ENCODE peak calls at places on chromosome 22, in four cellular contexts. Z, R, P and T are unnamed samples.

GRCh38 chr22:44460287-44461082 is 37.5 kb downstream of the RTL6 start:
- DNase-seq in R (no peak), Z (no peak), P (no peak), T (no peak)

GRCh38 chr22:47202819-47203553 is 440.5 kb downstream of the TBC1D22A start:
- DNase-seq in R (no peak), Z (no peak), P (no peak), T (no peak)

GRCh38 chr22:49344196-49344595 is 483.5 kb downstream of the BRD1 start:
- DNase-seq in R (no peak), Z (peak; percentile 8), P (no peak), T (no peak)

GRCh38 chr22:29574762-29575450 is 6.0 kb downstream of the NIPSNAP1 start:
- DNase-seq in R (no peak), P (no peak), Z (no peak), T (no peak)

GRCh38 chr22:23823331-23823791 is 15.4 kb downstream of the DERL3 start:
- DNase-seq in Z (no peak), P (no peak), R (no peak), T (no peak)

GRCh38 chr22:43883012-43883661 is 8.7 kb downstream of the PNPLA5 start:
- DNase-seq in R (peak; percentile 86), P (peak; percentile 35), Z (peak; percentile 88), T (no peak)

GRCh38 chr22:20651286-20651685 is 122.6 kb upstream of the SERPIND1 start:
- DNase-seq in R (no peak), P (no peak), Z (peak; percentile 2), T (no peak)

GRCh38 chr22:47472636-47473035 is 710.2 kb downstream of the TBC1D22A start:
- DNase-seq in Z (no peak), P (no peak), R (no peak), T (no peak)

GRCh38 chr22:33038131-33038772 is 19.9 kb downstream of the SYN3 start:
- DNase-seq in P (no peak), R (no peak), Z (no peak), T (no peak)

DNA sequence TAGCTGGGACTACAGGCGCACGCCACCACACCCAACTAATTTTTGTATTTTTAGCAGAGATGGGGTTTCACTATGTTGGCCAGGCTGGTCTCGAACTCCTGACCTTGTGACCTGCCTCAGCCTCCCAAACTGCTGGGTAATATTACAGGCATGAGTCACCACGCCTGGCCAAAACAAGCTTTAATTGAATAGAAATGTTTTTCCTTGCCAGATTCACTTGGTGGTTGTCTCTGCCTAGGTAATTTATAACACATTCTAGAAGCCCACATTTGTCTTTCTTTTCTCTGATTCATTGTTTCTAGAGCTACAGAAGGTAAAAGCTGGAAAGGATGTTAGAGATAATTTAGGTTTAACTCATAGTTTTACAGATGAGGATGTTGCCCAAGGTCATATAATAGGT is 41.3 kb downstream of the CECR2 start:
- DNase-seq in P (no peak), Z (no peak), R (no peak), T (no peak)
- TF ChIP-seq CTCF in P (no peak), Z (no peak), R (no peak), T (no peak)

DNA sequence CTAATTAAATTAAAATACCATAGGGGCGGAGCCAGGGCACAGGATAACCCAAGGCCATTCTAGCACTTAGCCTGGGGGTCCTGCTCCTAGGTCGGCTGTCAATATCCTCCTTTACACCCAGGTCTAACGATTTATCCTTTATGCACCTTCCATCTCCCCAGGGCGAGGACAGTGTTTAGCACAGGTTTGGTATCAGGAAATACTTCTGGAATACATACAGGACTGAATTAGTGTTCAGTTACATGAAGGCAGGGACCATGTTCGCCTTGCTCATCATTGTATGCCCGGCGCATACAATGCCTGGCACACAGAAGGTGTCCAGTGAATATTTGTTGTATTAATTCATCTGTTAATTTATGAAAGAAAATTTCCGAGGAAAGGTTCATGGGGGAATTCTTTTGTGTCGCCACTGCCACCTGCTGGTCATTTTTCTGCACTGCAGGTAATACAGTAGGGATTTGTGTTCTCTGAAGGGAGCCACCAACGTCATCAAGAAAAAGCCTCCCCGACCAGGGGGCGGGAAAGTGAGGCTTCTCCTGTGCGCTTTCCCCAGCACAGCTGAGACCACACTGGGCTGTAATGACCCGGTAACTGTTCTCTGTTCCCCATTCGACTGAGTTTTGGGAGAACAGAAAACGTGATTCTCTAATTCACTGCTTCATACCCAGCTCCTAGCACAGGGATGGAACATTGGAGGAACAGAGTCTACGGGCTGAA is 68.7 kb upstream of the ASPHD2 start:
- DNase-seq in R (peak; percentile 65), Z (peak; percentile 86), P (peak; percentile 60), T (peak; percentile 40)
- TF ChIP-seq CTCF in R (peak; percentile 83), Z (peak; percentile 95), P (peak; percentile 95), T (peak; percentile 96)

GRCh38 chr22:38949889-38950405 is 7.5 kb upstream of the APOBEC3A start:
- DNase-seq in Z (no peak), R (no peak), P (no peak), T (no peak)

GRCh38 chr22:38948181-38948940 is 9.0 kb upstream of the APOBEC3A start:
- DNase-seq in R (no peak), Z (no peak), P (no peak), T (no peak)

GRCh38 chr22:38952382-38952993 is 4.9 kb upstream of the APOBEC3A start:
- DNase-seq in P (no peak), R (no peak), Z (no peak), T (no peak)

GRCh38 chr22:38951734-38952133 is 5.7 kb upstream of the APOBEC3A start:
- DNase-seq in R (no peak), P (no peak), Z (no peak), T (no peak)

GRCh38 chr22:38950527-38951111 is 6.8 kb upstream of the APOBEC3A start:
- DNase-seq in P (no peak), R (no peak), Z (no peak), T (no peak)
- TF ChIP-seq CTCF in P (no peak), R (no peak), Z (no peak), T (no peak)

GRCh38 chr22:25823276-25823675 is 81.3 kb downstream of the MYO18B start:
- DNase-seq in Z (no peak), P (no peak), R (no peak), T (no peak)

GRCh38 chr22:25818541-25818940 is 76.6 kb downstream of the MYO18B start:
- DNase-seq in R (no peak), P (no peak), Z (no peak), T (no peak)

GRCh38 chr22:25817092-25817943 is 75.3 kb downstream of the MYO18B start:
- DNase-seq in R (no peak), Z (no peak), P (no peak), T (no peak)

GRCh38 chr22:25824828-25825474 is 83.0 kb downstream of the MYO18B start:
- DNase-seq in P (no peak), R (no peak), Z (no peak), T (no peak)

DNA sequence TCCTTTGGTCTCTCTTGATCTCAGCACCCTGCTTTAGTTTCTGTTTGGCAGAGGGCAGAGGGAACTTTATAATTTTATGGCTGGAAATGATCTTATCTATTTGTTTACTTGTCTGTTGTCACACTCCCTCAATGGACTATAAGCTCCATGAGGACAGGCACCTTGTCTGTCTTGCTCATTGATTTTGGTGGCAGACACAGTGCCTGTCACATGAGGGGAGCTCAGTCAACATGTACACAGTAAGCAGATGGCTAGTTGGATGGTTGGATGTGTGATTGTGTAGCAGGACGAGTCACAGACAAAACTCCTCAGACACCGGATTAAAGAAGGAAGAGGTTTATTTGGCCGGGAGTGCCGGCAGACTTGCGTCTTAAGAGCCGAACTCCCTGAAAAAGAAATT is 80.4 kb downstream of the MYO18B start:
- DNase-seq in R (no peak), P (no peak), Z (no peak), T (no peak)
- TF ChIP-seq CTCF in R (no peak), P (no peak), Z (no peak), T (no peak)

DNA sequence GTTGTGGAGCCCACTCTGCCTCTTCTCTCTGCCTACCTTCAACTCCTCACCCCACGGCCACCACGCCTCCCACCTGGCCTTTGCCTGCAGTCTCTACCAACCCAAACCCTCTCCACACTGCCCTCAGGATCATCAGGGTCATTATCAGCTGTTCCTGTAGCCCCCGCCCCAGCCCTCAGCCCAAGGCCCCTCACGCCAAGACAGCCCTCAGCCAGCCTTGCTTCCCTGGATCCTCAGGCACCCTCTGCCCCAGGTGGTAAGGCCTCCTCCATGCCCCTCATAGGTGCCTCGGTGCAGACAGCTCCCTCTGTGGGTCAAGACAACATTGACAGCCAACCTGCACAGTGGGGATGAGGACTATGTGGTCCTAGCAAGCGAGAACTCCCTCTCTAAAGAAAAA is 1.7 kb downstream of the SBF1 start:
- DNase-seq in P (peak; percentile 49), Z (no peak), R (no peak), T (no peak)
- TF ChIP-seq CTCF in P (no peak), Z (peak; percentile 51), R (peak; percentile 51), T (no peak)

DNA sequence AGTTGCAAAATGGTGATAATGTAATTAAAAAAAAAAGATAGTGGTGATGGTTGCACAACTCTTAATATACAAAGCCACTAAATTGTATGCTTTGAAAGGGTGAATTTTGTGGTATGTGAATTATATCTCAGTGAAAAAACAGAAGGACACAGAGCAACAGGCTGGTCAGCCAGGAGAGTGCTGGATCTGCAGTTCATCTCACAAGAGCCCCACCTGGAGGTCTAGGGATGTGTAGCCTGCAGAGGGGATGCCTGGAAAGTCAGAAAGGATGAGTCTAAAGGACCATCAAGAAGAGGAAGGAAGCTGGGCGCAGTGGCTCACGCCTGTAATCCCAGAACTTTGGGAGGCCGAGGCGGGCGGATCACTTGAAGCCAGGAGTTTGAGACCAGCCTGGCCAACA is 9.0 kb downstream of the POLR3H start:
- DNase-seq in R (no peak), Z (peak; percentile 67), P (no peak), T (no peak)
- TF ChIP-seq CTCF in R (peak; percentile 23), Z (peak; percentile 54), P (no peak), T (no peak)